ENCODE peak calls at places on chromosomes 2 and 18, in five cellular contexts. R is K562, H is H1, I is HepG2, Y is HCT116. U is an unnamed sample.
A peak's percentile ranks its signal among the peaks of the same experiment; 100 is the strongest.

GRCh38 chr2:52821631-52822030 is 946.0 kb upstream of the CHAC2 start:
- DNase-seq in R (no peak), H (no peak), I (no peak), Y (no peak), U (no peak)

GRCh38 chr2:160869411-160869810 is 290.8 kb upstream of the TANK start:
- DNase-seq in R (no peak), H (no peak), I (no peak), Y (no peak), U (no peak)

GRCh38 chr2:529425-529824 is 147.8 kb downstream of the TMEM18 start:
- DNase-seq in R (no peak), H (no peak), I (peak; percentile 48), Y (peak; percentile 74), U (no peak)

GRCh38 chr2:8876628-8877027 is 39.2 kb upstream of the KIDINS220 start:
- DNase-seq in R (no peak), H (no peak), I (no peak), Y (no peak), U (no peak)

GRCh38 chr2:67954125-67954748 is 108.6 kb downstream of the C1D start:
- DNase-seq in R (no peak), H (no peak), I (peak; percentile 83), Y (no peak), U (no peak)

GRCh38 chr2:127080941-127081769 is 25.8 kb downstream of the BIN1 start:
- DNase-seq in R (no peak), H (no peak), I (no peak), Y (no peak), U (no peak)

GRCh38 chr2:223735035-223735640 is 102.2 kb downstream of the AP1S3 start:
- DNase-seq in R (no peak), H (no peak), I (no peak), Y (no peak), U (no peak)

GRCh38 chr2:190318931-190319556 is 582 bp downstream of the HIBCH start:
- DNase-seq in R (no peak), H (no peak), I (no peak), Y (no peak), U (no peak)

GRCh38 chr2:286774-287392 is 1.0 kb downstream of the ALKAL2 start:
- DNase-seq in R (no peak), H (no peak), I (no peak), Y (no peak), U (no peak)

GRCh38 chr18:79672490-79673276 is 6.9 kb upstream of the CTDP1 start:
- DNase-seq in R (no peak), H (no peak), I (no peak), Y (no peak), U (no peak)

GRCh38 chr18:21820035-21820810 is 79.6 kb downstream of the MIB1 start:
- DNase-seq in R (peak; percentile 22), H (no peak), I (peak; percentile 8), Y (peak; percentile 7), U (no peak)

GRCh38 chr2:159133795-159134194 is 152.7 kb downstream of the WDSUB1 start:
- DNase-seq in R (no peak), H (no peak), I (no peak), Y (no peak), U (no peak)

GRCh38 chr2:234952270-234953115 is 676 bp downstream of the SH3BP4 start:
- DNase-seq in R (no peak), H (no peak), I (no peak), Y (no peak), U (no peak)

GRCh38 chr2:47569658-47570398 is 166.9 kb downstream of the MSH2 start:
- DNase-seq in R (no peak), H (no peak), I (no peak), Y (no peak), U (no peak)

GRCh38 chr2:44938287-44939073 is 3.0 kb upstream of the SIX3 start:
- DNase-seq in R (no peak), H (no peak), I (peak; percentile 26), Y (no peak), U (no peak)

GRCh38 chr18:45456076-45457066 is 158.9 kb upstream of the SLC14A2 start:
- DNase-seq in R (no peak), H (no peak), I (no peak), Y (no peak), U (no peak)

GRCh38 chr18:57146956-57147636 is at the start of gene BOD1L2:
- DNase-seq in R (no peak), H (no peak), I (no peak), Y (no peak), U (no peak)

GRCh38 chr2:51084750-51085149 is 52.8 kb upstream of the NRXN1 start:
- DNase-seq in R (no peak), H (peak; percentile 5), I (no peak), Y (no peak), U (no peak)

GRCh38 chr2:203873921-203874631 is 6.5 kb downstream of the CTLA4 start:
- DNase-seq in R (no peak), H (no peak), I (no peak), Y (no peak), U (no peak)

GRCh38 chr18:35776481-35776880 is 194.9 kb downstream of the GALNT1 start:
- DNase-seq in R (no peak), H (no peak), I (no peak), Y (no peak), U (no peak)

GRCh38 chr18:35775887-35776286 is 194.3 kb downstream of the GALNT1 start:
- DNase-seq in R (no peak), H (no peak), I (no peak), Y (no peak), U (no peak)

GRCh38 chr18:35777042-35777441 is 195.4 kb upstream of the RMP24 start:
- DNase-seq in R (peak; percentile 24), H (no peak), I (peak; percentile 16), Y (peak; percentile 28), U (no peak)

GRCh38 chr18:35780937-35781336 is 191.5 kb upstream of the RMP24 start:
- DNase-seq in R (no peak), H (no peak), I (no peak), Y (no peak), U (no peak)

GRCh38 chr18:35778850-35779634 is 193.4 kb upstream of the RMP24 start:
- DNase-seq in R (no peak), H (no peak), I (no peak), Y (no peak), U (no peak)
- TF ChIP-seq YY1 in R (no peak), H (no peak), I (no peak), Y (no peak), U (no peak)

GRCh38 chr2:216683846-216684245 is 11.5 kb downstream of the IGFBP5 start:
- DNase-seq in R (no peak), H (no peak), I (peak; percentile 61), Y (no peak), U (no peak)

GRCh38 chr2:216678813-216679657 is 16.3 kb downstream of the IGFBP5 start:
- DNase-seq in R (no peak), H (no peak), I (no peak), Y (no peak), U (no peak)

GRCh38 chr2:216679658-216680024 is 15.7 kb downstream of the IGFBP5 start:
- DNase-seq in R (no peak), H (no peak), I (no peak), Y (no peak), U (no peak)

GRCh38 chr2:216681683-216682082 is 13.7 kb downstream of the IGFBP5 start:
- DNase-seq in R (no peak), H (no peak), I (no peak), Y (no peak), U (no peak)

DNA sequence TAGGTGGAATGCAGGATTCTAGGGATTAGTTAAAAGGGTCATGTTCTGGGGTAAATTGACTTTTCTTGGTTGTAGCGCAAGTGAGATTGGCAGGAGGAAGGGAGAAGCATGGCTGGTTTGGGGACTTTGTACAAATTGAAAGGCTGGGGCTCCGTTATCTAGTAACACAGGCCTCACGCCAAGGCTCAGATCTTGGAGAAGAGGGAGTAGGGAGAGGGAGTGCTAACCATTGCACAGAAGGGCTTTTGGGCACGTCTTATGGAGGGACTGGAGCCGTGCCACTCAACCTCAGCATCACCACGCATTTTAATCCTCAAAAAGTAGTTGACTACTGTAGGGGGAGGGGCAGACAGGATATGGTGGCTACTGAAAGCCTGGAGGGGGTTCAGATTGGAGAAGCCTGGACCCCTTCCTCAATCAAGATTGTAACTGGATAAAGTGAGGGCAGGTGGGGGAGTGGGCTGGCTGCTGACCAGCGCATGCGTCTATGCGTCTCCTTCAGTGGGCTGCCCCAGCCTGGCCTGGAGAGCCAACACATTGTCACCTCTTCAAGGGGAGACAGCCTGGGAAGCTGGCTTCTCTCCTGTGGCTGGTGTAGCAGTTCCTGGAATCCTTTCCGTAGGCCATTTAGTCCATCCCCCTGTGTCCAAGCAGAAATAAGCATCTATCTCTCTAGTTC is 14.3 kb downstream of the IGFBP5 start:
- DNase-seq in R (no peak), H (no peak), I (no peak), Y (no peak), U (no peak)
- TF ChIP-seq POLR2A in R (no peak), H (no peak), I (no peak), Y (no peak), U (no peak)

GRCh38 chr2:71833855-71834554 is 313.7 kb downstream of the CYP26B1 start:
- DNase-seq in R (no peak), H (no peak), I (no peak), Y (no peak), U (no peak)
- TF ChIP-seq YY1 in R (no peak), H (no peak), I (no peak), Y (no peak), U (no peak)

GRCh38 chr18:25351280-25351772 is 640 bp downstream of the ZNF521 start:
- DNase-seq in R (no peak), H (no peak), I (no peak), Y (no peak), U (no peak)

GRCh38 chr18:25350561-25351201 is 1.3 kb downstream of the ZNF521 start:
- DNase-seq in R (no peak), H (no peak), I (no peak), Y (no peak), U (no peak)

GRCh38 chr18:25353080-25353479 is 1.1 kb upstream of the ZNF521 start:
- DNase-seq in R (no peak), H (no peak), I (no peak), Y (no peak), U (no peak)

GRCh38 chr18:25352629-25353005 is 651 bp upstream of the ZNF521 start:
- DNase-seq in R (no peak), H (no peak), I (no peak), Y (no peak), U (no peak)

DNA sequence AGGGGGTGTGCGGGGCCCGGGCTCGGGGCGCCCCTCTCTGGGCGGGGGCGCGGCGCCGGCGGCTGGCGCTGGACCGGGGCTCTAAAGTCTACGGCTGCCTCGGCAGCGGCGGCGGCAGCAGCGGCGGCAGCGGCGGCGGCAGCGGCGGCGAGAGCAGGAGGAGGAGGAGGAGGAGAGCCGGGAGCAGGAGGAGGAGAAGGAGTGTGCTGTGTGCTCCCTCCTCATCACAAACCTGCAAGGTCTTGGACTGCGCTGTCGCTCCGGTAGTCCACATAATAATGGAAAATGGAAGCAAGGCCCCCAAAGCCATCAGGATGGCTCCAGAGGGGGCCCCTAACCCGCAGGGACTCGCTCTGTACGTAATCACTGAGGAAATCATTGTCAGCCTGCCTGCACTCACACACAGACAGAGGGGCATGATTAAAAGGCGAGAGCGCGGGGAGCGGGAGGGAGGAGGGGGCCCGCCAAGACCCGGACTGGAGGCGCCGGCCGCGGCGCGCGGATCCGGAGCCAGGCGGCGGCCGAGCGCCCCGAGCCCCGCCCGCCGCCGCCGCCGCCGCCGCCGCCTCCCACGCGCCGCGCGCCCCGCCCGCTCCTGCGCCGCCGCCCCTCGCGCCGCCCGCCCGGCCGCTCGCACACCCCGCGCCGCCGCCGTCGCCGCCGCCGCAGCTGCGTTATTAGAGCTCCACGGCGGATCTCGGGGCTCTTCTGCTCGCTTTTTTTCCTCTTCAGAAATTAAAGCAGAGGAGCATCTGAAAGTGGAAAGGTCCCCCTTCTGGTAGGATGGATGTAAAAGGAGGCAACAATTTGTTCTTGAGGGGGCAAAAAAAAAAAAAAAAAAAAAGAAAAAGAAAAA is at the start of gene ZNF521:
- DNase-seq in R (peak; percentile 92), H (peak; percentile 46), I (peak; percentile 40), Y (peak; percentile 18), U (no peak)
- TF ChIP-seq POLR2A in R (no peak), H (no peak), I (no peak), Y (no peak), U (peak; percentile 41)

GRCh38 chr2:1721706-1722483 is 22.4 kb downstream of the PXDN start:
- DNase-seq in R (no peak), H (no peak), I (no peak), Y (no peak), U (no peak)
- TF ChIP-seq YY1 in R (no peak), H (no peak), I (no peak), Y (no peak), U (no peak)